ENCODE peak calls at places on chromosomes 7 and 10, in eight cellular contexts. B is lower lobe of right lung; K is HL-60; F is left ventricle myocardium inferior; J is NCI-H2107; Z is adrenal gland; N is naive thymus-derived CD8-positive, alpha-beta T cell; H is AG10803. S is an unnamed sample.

GRCh38 chr7:16430133-16430532 is 8.8 kb upstream of the CRPPA start:
- DNase-seq in B (no peak), K (no peak), F (no peak), J (no peak), Z (no peak), N (no peak), H (no peak), S (no peak)

GRCh38 chr10:49564461-49565009 is 25.6 kb upstream of the ERCC6 start:
- DNase-seq in B (no peak), K (no peak), F (no peak), J (no peak), Z (no peak), N (no peak), H (peak), S (no peak)

GRCh38 chr7:45881759-45882464 is 6.4 kb upstream of the IGFBP1 start:
- DNase-seq in B (no peak), K (no peak), F (no peak), J (no peak), Z (peak), N (no peak), H (peak), S (no peak)

GRCh38 chr7:111384065-111384891 is 178.0 kb downstream of the IMMP2L start:
- DNase-seq in B (no peak), K (no peak), F (no peak), J (no peak), Z (peak), N (no peak), H (peak), S (peak)

GRCh38 chr10:122116331-122116730 is 127.4 kb downstream of the TACC2 start:
- DNase-seq in B (no peak), K (no peak), F (no peak), J (no peak), Z (peak), N (no peak), H (no peak), S (no peak)

GRCh38 chr7:107506683-107507339 is 37.0 kb downstream of the GPR22 start:
- DNase-seq in B (peak), K (peak), F (peak), J (peak), Z (peak), N (no peak), H (no peak), S (peak)

GRCh38 chr7:21926448-21926847 is 19.3 kb downstream of the CDCA7L start:
- DNase-seq in B (no peak), K (no peak), F (no peak), J (no peak), Z (no peak), N (no peak), H (no peak), S (no peak)

GRCh38 chr7:137539111-137539715 is 195.7 kb upstream of the PTN start:
- DNase-seq in B (no peak), K (no peak), F (no peak), J (no peak), Z (no peak), N (no peak), H (peak), S (no peak)

GRCh38 chr7:151863386-151864079 is 13.4 kb downstream of the PRKAG2 start:
- DNase-seq in B (no peak), K (no peak), F (no peak), J (no peak), Z (no peak), N (no peak), H (no peak), S (no peak)

GRCh38 chr10:60192986-60193385 is 196.7 kb downstream of the ANK3 start:
- DNase-seq in B (no peak), K (no peak), F (no peak), J (no peak), Z (no peak), N (no peak), H (no peak), S (no peak)

GRCh38 chr7:99128076-99128950 is 15.6 kb downstream of the SMURF1 start:
- DNase-seq in B (no peak), K (no peak), F (no peak), J (no peak), Z (no peak), N (no peak), H (peak), S (no peak)

GRCh38 chr7:99081209-99081608 is 62.7 kb downstream of the SMURF1 start:
- DNase-seq in B (no peak), K (no peak), F (no peak), J (no peak), Z (no peak), N (no peak), H (no peak), S (no peak)

GRCh38 chr10:93515071-93515962 is 18.9 kb downstream of the CEP55 start:
- DNase-seq in B (no peak), K (no peak), F (no peak), J (no peak), Z (no peak), N (no peak), H (peak), S (no peak)

GRCh38 chr10:92965314-92965713 is 95.3 kb upstream of the CYP26C1 start:
- DNase-seq in B (no peak), K (no peak), F (no peak), J (no peak), Z (no peak), N (no peak), H (peak), S (no peak)

GRCh38 chr7:151008143-151008510 is 16.2 kb downstream of the ATG9B start:
- DNase-seq in B (no peak), K (no peak), F (no peak), J (no peak), Z (peak), N (no peak), H (no peak), S (peak)

GRCh38 chr10:48798486-48799254 is 114.0 kb downstream of the WDFY4 start:
- DNase-seq in B (no peak), K (no peak), F (no peak), J (no peak), Z (no peak), N (no peak), H (peak), S (no peak)

GRCh38 chr10:44937201-44938005 is 22.2 kb upstream of the RASSF4 start:
- DNase-seq in B (no peak), K (no peak), F (no peak), J (no peak), Z (peak), N (no peak), H (peak), S (no peak)

GRCh38 chr7:106344861-106345260 is 60.1 kb upstream of the NAMPT start:
- DNase-seq in B (no peak), K (peak), F (no peak), J (no peak), Z (no peak), N (no peak), H (peak), S (no peak)

GRCh38 chr10:5619366-5620211 is 46.8 kb downstream of the ASB13 start:
- DNase-seq in B (peak), K (no peak), F (no peak), J (no peak), Z (no peak), N (no peak), H (peak), S (peak)

GRCh38 chr10:68517188-68517587 is 10.1 kb downstream of the SLC25A16 start:
- DNase-seq in B (no peak), K (no peak), F (no peak), J (no peak), Z (no peak), N (no peak), H (no peak), S (no peak)

GRCh38 chr7:103141753-103142404 is 7.0 kb downstream of the NAPEPLD start:
- DNase-seq in B (no peak), K (no peak), F (no peak), J (no peak), Z (no peak), N (no peak), H (no peak), S (no peak)

GRCh38 chr10:5506751-5507648 is 7.6 kb upstream of the CALML5 start:
- DNase-seq in B (no peak), K (no peak), F (no peak), J (no peak), Z (no peak), N (peak), H (no peak), S (no peak)

GRCh38 chr10:79239275-79239779 is 107.9 kb upstream of the PPIF start:
- DNase-seq in B (peak), K (no peak), F (peak), J (no peak), Z (peak), N (no peak), H (no peak), S (no peak)

GRCh38 chr7:76300210-76300731 is 2.2 kb upstream of the HSPB1 start:
- DNase-seq in B (no peak), K (no peak), F (no peak), J (no peak), Z (no peak), N (no peak), H (peak), S (no peak)

GRCh38 chr10:99785646-99786045 is 3.2 kb downstream of the ABCC2 start:
- DNase-seq in B (no peak), K (no peak), F (no peak), J (no peak), Z (no peak), N (no peak), H (no peak), S (no peak)

GRCh38 chr7:96303686-96304443 is 18.0 kb downstream of the SLC25A13 start:
- DNase-seq in B (no peak), K (no peak), F (no peak), J (no peak), Z (no peak), N (no peak), H (peak), S (no peak)

GRCh38 chr7:22783421-22783820 is 39.2 kb downstream of the TOMM7 start:
- DNase-seq in B (no peak), K (no peak), F (no peak), J (no peak), Z (no peak), N (no peak), H (no peak), S (no peak)

GRCh38 chr7:92695308-92696261 is 105.4 kb upstream of the FAM133B start:
- DNase-seq in B (peak), K (no peak), F (peak), J (no peak), Z (peak), N (no peak), H (peak), S (peak)

GRCh38 chr10:14293516-14293915 is 37.2 kb downstream of the FRMD4A start:
- DNase-seq in B (no peak), K (no peak), F (no peak), J (no peak), Z (no peak), N (no peak), H (no peak), S (no peak)

GRCh38 chr7:28658392-28658791 is 246.1 kb downstream of the CREB5 start:
- DNase-seq in B (no peak), K (no peak), F (no peak), J (no peak), Z (no peak), N (no peak), H (no peak), S (no peak)

GRCh38 chr7:112887-113286 is 79.5 kb upstream of the FAM20C start:
- DNase-seq in B (no peak), K (peak), F (no peak), J (no peak), Z (no peak), N (no peak), H (no peak), S (no peak)

GRCh38 chr7:142496545-142496991 is 238.7 kb upstream of the PRSS58 start:
- DNase-seq in B (no peak), K (peak), F (no peak), J (no peak), Z (no peak), N (no peak), H (peak), S (no peak)

S was measured in right cardiac atrium.